ENCODE peak calls at places on chromosomes 3 and 15, in six cellular contexts. X is smooth muscle cell of the brain vasculature, Z is AG08396, V is AG04450, K is A172, F is neural progenitor cell. P is an unnamed sample.

GRCh38 chr15:40088929-40089755 is 19.5 kb downstream of the BMF start:
- DNase-seq in X (no peak), Z (no peak), V (no peak), K (no peak), F (peak; percentile 90), P (no peak)

GRCh38 chr3:170367797-170368196 is 10.3 kb downstream of the SKIL start:
- DNase-seq in X (no peak), Z (no peak), V (no peak), K (no peak), F (no peak), P (no peak)

GRCh38 chr15:38945551-38946298 is 381.1 kb upstream of the RASGRP1 start:
- DNase-seq in X (no peak), Z (no peak), V (no peak), K (no peak), F (peak; percentile 34), P (no peak)

GRCh38 chr15:100114100-100114499 is 227.7 kb downstream of the ADAMTS17 start:
- DNase-seq in X (peak; percentile 44), Z (peak; percentile 64), V (peak; percentile 47), K (peak; percentile 79), F (peak; percentile 28), P (no peak)

GRCh38 chr15:40354408-40355171 is 3.4 kb upstream of the DISP2 start:
- DNase-seq in X (peak; percentile 70), Z (peak; percentile 69), V (no peak), K (no peak), F (peak; percentile 65), P (no peak)

GRCh38 chr3:181009225-181009624 is 19.7 kb upstream of the DNAJC19 start:
- DNase-seq in X (no peak), Z (no peak), V (no peak), K (no peak), F (no peak), P (no peak)

GRCh38 chr15:85003593-85004312 is 22.1 kb downstream of the PDE8A start:
- DNase-seq in X (no peak), Z (no peak), V (no peak), K (no peak), F (no peak), P (no peak)

GRCh38 chr15:94611656-94612055 is 380.3 kb downstream of the MCTP2 start:
- DNase-seq in X (no peak), Z (no peak), V (no peak), K (no peak), F (no peak), P (no peak)

GRCh38 chr15:40930430-40931299 is 1.5 kb downstream of the DLL4 start:
- DNase-seq in X (no peak), Z (peak; percentile 68), V (no peak), K (no peak), F (peak; percentile 87), P (no peak)

GRCh38 chr3:195441476-195441970 is 1.3 kb downstream of the ACAP2 start:
- DNase-seq in X (no peak), Z (no peak), V (no peak), K (no peak), F (peak; percentile 58), P (no peak)

GRCh38 chr3:52021869-52022268 is 26.2 kb upstream of the RPL29 start:
- DNase-seq in X (no peak), Z (no peak), V (no peak), K (no peak), F (no peak), P (no peak)

GRCh38 chr3:138774529-138775253 is 60.0 kb downstream of the PIK3CB start:
- DNase-seq in X (peak; percentile 92), Z (peak; percentile 84), V (peak; percentile 98), K (peak; percentile 98), F (no peak), P (peak; percentile 94)

GRCh38 chr3:15728766-15729165 is 69.0 kb downstream of the ANKRD28 start:
- DNase-seq in X (no peak), Z (no peak), V (no peak), K (no peak), F (no peak), P (no peak)

GRCh38 chr3:94259291-94259690 is 196.4 kb downstream of the NSUN3 start:
- DNase-seq in X (no peak), Z (no peak), V (no peak), K (no peak), F (no peak), P (no peak)

GRCh38 chr15:68277131-68277604 is 377 bp upstream of the FEM1B start:
- DNase-seq in X (no peak), Z (peak; percentile 38), V (no peak), K (no peak), F (peak; percentile 81), P (no peak)

GRCh38 chr15:64687167-64688085 is 88.0 kb downstream of the RBPMS2 start:
- DNase-seq in X (no peak), Z (no peak), V (no peak), K (no peak), F (no peak), P (no peak)

GRCh38 chr15:28967071-28967470 is 81.3 kb downstream of the APBA2 start:
- DNase-seq in X (no peak), Z (no peak), V (no peak), K (no peak), F (no peak), P (no peak)

GRCh38 chr15:35308802-35309201 is 223.7 kb upstream of the NANOGP8 start:
- DNase-seq in X (peak; percentile 57), Z (peak; percentile 49), V (peak; percentile 94), K (peak; percentile 80), F (no peak), P (peak; percentile 67)

GRCh38 chr3:140942221-140943104 is 827 bp downstream of the SLC25A36 start:
- DNase-seq in X (no peak), Z (peak; percentile 61), V (no peak), K (peak; percentile 40), F (peak; percentile 92), P (peak; percentile 27)

GRCh38 chr3:194713299-194714121 is 27.8 kb downstream of the FAM43A start:
- DNase-seq in X (no peak), Z (no peak), V (no peak), K (no peak), F (no peak), P (no peak)

GRCh38 chr3:55409802-55410201 is 77.3 kb downstream of the WNT5A start:
- DNase-seq in X (no peak), Z (no peak), V (no peak), K (no peak), F (no peak), P (no peak)

GRCh38 chr3:111828506-111828905 is 30.6 kb upstream of the PHLDB2 start:
- DNase-seq in X (no peak), Z (no peak), V (no peak), K (no peak), F (no peak), P (no peak)

GRCh38 chr3:185865277-185865676 is 40.4 kb upstream of the IGF2BP2 start:
- DNase-seq in X (no peak), Z (no peak), V (no peak), K (no peak), F (peak; percentile 53), P (no peak)

GRCh38 chr3:35659808-35660207 is 20.5 kb downstream of the ARPP21 start:
- DNase-seq in X (no peak), Z (no peak), V (no peak), K (peak; percentile 5), F (peak; percentile 20), P (no peak)

GRCh38 chr3:119063471-119063870 is 28.8 kb upstream of the IGSF11 start:
- DNase-seq in X (no peak), Z (no peak), V (no peak), K (no peak), F (no peak), P (no peak)

GRCh38 chr3:126132751-126133511 is 47.5 kb downstream of the ALDH1L1 start:
- DNase-seq in X (no peak), Z (no peak), V (no peak), K (no peak), F (peak; percentile 64), P (no peak)

GRCh38 chr3:9373443-9373842 is 10.6 kb downstream of the THUMPD3 start:
- DNase-seq in X (no peak), Z (no peak), V (no peak), K (no peak), F (no peak), P (no peak)

GRCh38 chr15:44033894-44034293 is 161.2 kb downstream of the FRMD5 start:
- DNase-seq in X (no peak), Z (peak; percentile 25), V (no peak), K (peak; percentile 56), F (no peak), P (no peak)

GRCh38 chr15:74044267-74045110 is 37.9 kb downstream of the GOLGA6A start:
- DNase-seq in X (no peak), Z (no peak), V (no peak), K (no peak), F (no peak), P (no peak)

GRCh38 chr3:117600666-117601065 is 891.1 kb downstream of the TUSC7 start:
- DNase-seq in X (no peak), Z (no peak), V (no peak), K (no peak), F (no peak), P (no peak)

GRCh38 chr15:39397883-39398282 is 183.0 kb upstream of the THBS1 start:
- DNase-seq in X (no peak), Z (no peak), V (no peak), K (no peak), F (no peak), P (no peak)

GRCh38 chr15:66046326-66046725 is 177.0 kb downstream of the RAB11A start:
- DNase-seq in X (no peak), Z (no peak), V (no peak), K (no peak), F (no peak), P (no peak)

GRCh38 chr3:171192176-171192854 is 165.8 kb upstream of the SLC2A2 start:
- DNase-seq in X (peak; percentile 69), Z (peak; percentile 43), V (peak; percentile 67), K (peak; percentile 99), F (no peak), P (peak; percentile 32)

P was measured in amniotic stem cell.